ENCODE peak calls at places on chromosomes 6 and 20, in six cellular contexts. Y is Right ventricle myocardium inferior; M is HepG2; A is natural killer cell; O is activated CD4-positive, alpha-beta T cell treated with anti-CD3 and anti-CD28 coated beads for 36 hours; K is left lobe of liver. X is an unnamed sample.

GRCh38 chr6:151805286-151805840 is 2.1 kb upstream of the ESR1 start:
- ATAC-seq in A (no peak), O (no peak), M (no peak), K (peak), Y (no peak), X (no peak)

GRCh38 chr6:144478487-144478886 is 193.4 kb downstream of the UTRN start:
- ATAC-seq in K (peak), A (no peak), M (peak), O (no peak), Y (peak), X (no peak)

GRCh38 chr6:87180105-87180504 is 24.7 kb downstream of the ZNF292 start:
- ATAC-seq in K (no peak), A (no peak), Y (no peak), O (no peak), M (no peak), X (no peak)

GRCh38 chr6:30544666-30545272 is 11.5 kb downstream of the GNL1 start:
- ATAC-seq in K (peak), O (peak), Y (peak), A (peak), M (peak), X (peak)

GRCh38 chr6:165895421-165896165 is 232.6 kb upstream of the PDE10A start:
- ATAC-seq in Y (peak), K (no peak), A (no peak), M (peak), O (no peak), X (no peak)

GRCh38 chr20:31806564-31807355 is 12.4 kb upstream of the MYLK2 start:
- ATAC-seq in M (no peak), O (no peak), A (no peak), K (no peak), Y (peak), X (no peak)

GRCh38 chr20:47380481-47380880 is 24.0 kb upstream of the ZMYND8 start:
- ATAC-seq in O (peak), Y (no peak), A (no peak), M (no peak), K (no peak), X (no peak)

GRCh38 chr20:51800132-51800721 is 2.1 kb downstream of the SALL4 start:
- ATAC-seq in O (peak), M (peak), A (peak), K (peak), Y (no peak), X (no peak)

GRCh38 chr6:36336779-36337194 is at the start of gene BNIP5:
- ATAC-seq in K (no peak), Y (no peak), A (no peak), O (peak), M (no peak), X (no peak)

GRCh38 chr6:7042056-7042653 is 65.6 kb upstream of the RREB1 start:
- ATAC-seq in M (peak), Y (peak), O (no peak), A (no peak), K (peak), X (no peak)

GRCh38 chr6:68652117-68652536 is 17.0 kb downstream of the ADGRB3 start:
- ATAC-seq in A (no peak), Y (peak), O (no peak), K (peak), M (peak), X (no peak)

GRCh38 chr6:73691512-73691911 is 4.5 kb upstream of the CD109 start:
- ATAC-seq in K (no peak), Y (no peak), A (no peak), M (no peak), O (peak), X (no peak)

GRCh38 chr20:14566505-14566904 is 229.1 kb upstream of the FLRT3 start:
- ATAC-seq in Y (peak), O (no peak), M (no peak), K (peak), A (no peak), X (no peak)

GRCh38 chr20:35630636-35631035 is 15.0 kb downstream of the SPAG4 start:
- ATAC-seq in A (no peak), M (no peak), O (peak), K (no peak), Y (no peak), X (no peak)

GRCh38 chr20:10487354-10488115 is 52.4 kb downstream of the SLX4IP start:
- ATAC-seq in A (no peak), K (no peak), M (no peak), Y (no peak), O (no peak), X (no peak)

GRCh38 chr6:170449231-170449630 is 103.9 kb downstream of the PSMB1 start:
- ATAC-seq in K (no peak), Y (no peak), A (no peak), M (no peak), O (no peak), X (no peak)

GRCh38 chr6:159978291-159979135 is 9.6 kb downstream of the IGF2R start:
- ATAC-seq in A (peak), M (peak), K (no peak), O (peak), Y (no peak), X (peak)

GRCh38 chr6:40640591-40641293 is 53.6 kb upstream of the LRFN2 start:
- ATAC-seq in A (no peak), M (no peak), O (peak), Y (no peak), K (no peak), X (no peak)

GRCh38 chr20:219290-220115 is 7.6 kb upstream of the DEFB129 start:
- ATAC-seq in M (peak), A (no peak), O (peak), Y (peak), K (peak), X (no peak)

GRCh38 chr6:6546318-6547110 is 42.0 kb upstream of the LY86 start:
- ATAC-seq in K (peak), A (peak), O (peak), Y (peak), M (peak), X (peak)

GRCh38 chr6:73823046-73823735 is 127.2 kb downstream of the CD109 start:
- ATAC-seq in K (no peak), M (no peak), A (no peak), O (no peak), Y (peak), X (no peak)

X was measured in activated CD4-positive, CD25-positive, alpha-beta regulatory T cell treated with anti-CD3 and anti-CD28 coated beads, Interleukin-2, amount 50 U/mL, for 24 hours.